ENCODE peak calls at places on chromosomes 4 and X, in seven cellular contexts. D is CD8-positive, alpha-beta T cell; X is GM23338; V is HFF-Myc; L is epithelial cell of proximal tubule; A is vagina; B is BJ. Y is an unnamed sample.

GRCh38 chrX:17499512-17499911 is 124.5 kb downstream of the NHS start:
- DNase-seq in D (no peak), A (no peak), X (peak; percentile 20), B (no peak), V (no peak), L (no peak), Y (no peak)

GRCh38 chr4:89021062-89021461 is 35.9 kb downstream of the FAM13A start:
- DNase-seq in V (no peak), D (no peak), X (no peak), A (no peak), L (no peak), B (no peak), Y (no peak)

GRCh38 chr4:144658015-144658567 is 12.1 kb downstream of the HHIP start:
- DNase-seq in D (no peak), A (no peak), X (no peak), L (no peak), V (no peak), B (no peak), Y (no peak)

GRCh38 chr4:154073107-154073817 is 284.4 kb upstream of the SFRP2 start:
- DNase-seq in L (peak; percentile 85), X (no peak), A (no peak), D (no peak), V (no peak), B (peak; percentile 44), Y (no peak)

GRCh38 chr4:17613761-17614415 is 553 bp upstream of the MED28 start:
- DNase-seq in D (peak; percentile 56), V (peak; percentile 31), B (peak; percentile 44), X (peak; percentile 33), A (no peak), L (peak; percentile 1), Y (peak; percentile 32)

GRCh38 chrX:41003501-41004286 is 81.6 kb upstream of the USP9X start:
- DNase-seq in D (no peak), L (no peak), X (no peak), A (no peak), V (no peak), B (no peak), Y (no peak)

GRCh38 chr4:89511776-89512175 is 204.2 kb upstream of the GPRIN3 start:
- DNase-seq in D (no peak), V (no peak), A (no peak), X (peak; percentile 5), B (no peak), L (no peak), Y (no peak)

GRCh38 chr4:161704040-161704439 is 459.8 kb downstream of the FSTL5 start:
- DNase-seq in B (no peak), V (no peak), A (no peak), X (no peak), L (no peak), D (no peak), Y (no peak)

GRCh38 chrX:41441934-41442823 is 5.0 kb upstream of the NYX start:
- DNase-seq in V (no peak), L (peak; percentile 37), B (peak; percentile 31), D (peak; percentile 91), A (no peak), X (peak; percentile 62), Y (peak; percentile 93)

GRCh38 chr4:53929955-53930798 is 134.2 kb downstream of the CHIC2 start:
- DNase-seq in D (peak; percentile 63), B (peak; percentile 52), L (peak; percentile 55), X (peak; percentile 92), A (no peak), V (peak; percentile 95), Y (peak; percentile 3)

GRCh38 chr4:53931423-53932060 is 132.9 kb downstream of the CHIC2 start:
- DNase-seq in D (no peak), L (no peak), A (no peak), X (no peak), V (no peak), B (no peak), Y (no peak)

GRCh38 chr4:53929311-53929710 is 135.1 kb downstream of the CHIC2 start:
- DNase-seq in A (no peak), D (no peak), B (no peak), V (no peak), L (no peak), X (no peak), Y (no peak)

GRCh38 chr4:53935780-53936179 is 128.6 kb downstream of the CHIC2 start:
- DNase-seq in X (no peak), D (no peak), V (no peak), L (no peak), A (no peak), B (peak; percentile 46), Y (no peak)

DNA sequence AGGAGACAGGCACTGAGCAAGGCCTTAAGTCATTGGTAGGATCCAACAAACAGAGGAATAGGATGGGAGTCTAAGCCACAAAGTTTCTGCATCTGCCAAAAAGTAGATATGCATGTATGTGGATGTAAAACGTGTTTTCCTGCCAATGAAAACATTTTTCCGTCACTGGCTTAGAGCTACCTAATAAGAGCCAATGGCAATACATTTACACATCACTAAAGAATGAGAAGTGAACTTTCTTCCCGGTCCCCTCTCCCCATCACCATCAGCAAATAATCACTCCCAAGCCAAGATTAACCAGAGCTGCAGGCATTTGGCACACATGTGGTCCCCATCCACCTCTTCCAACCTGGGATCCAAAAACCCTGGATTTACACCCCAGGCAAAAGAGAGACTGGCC is 131.6 kb downstream of the CHIC2 start:
- DNase-seq in B (peak; percentile 69), X (no peak), D (no peak), V (peak; percentile 74), L (no peak), A (no peak), Y (no peak)
- H3K4me3 ChIP-seq in B (no peak overlapping the region), X (no peak overlapping the region), D (no peak overlapping the region), V (no peak overlapping the region), L (no peak overlapping the region), A (no peak overlapping the region), Y (no peak overlapping the region)

DNA sequence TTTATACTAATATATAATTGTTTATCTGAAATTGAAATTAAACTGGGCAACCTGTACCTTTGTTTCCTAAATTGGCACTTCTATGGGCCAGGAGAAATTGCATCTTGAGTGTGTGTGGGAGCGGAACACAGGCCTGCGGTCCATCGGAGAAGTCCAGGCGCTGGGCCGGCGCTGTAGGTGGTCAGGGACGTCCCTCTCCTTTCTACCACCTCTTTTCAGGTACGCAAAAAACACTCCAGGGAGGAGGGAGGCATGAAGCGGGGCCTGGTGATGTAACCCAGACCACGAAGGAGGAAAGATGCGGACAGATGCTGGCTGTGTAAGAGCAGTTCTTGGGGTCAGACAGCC is 691 bp downstream of the MGAT4D start:
- DNase-seq in B (no peak), X (no peak), L (no peak), A (no peak), D (no peak), V (no peak), Y (no peak)
- H3K4me3 ChIP-seq in B (no peak overlapping the region), X (peak overlapping the region; percentile 65), L (peak overlapping the region; percentile 9), A (peak overlapping the region; percentile 29), D (no peak overlapping the region), V (no peak overlapping the region), Y (no peak overlapping the region)

GRCh38 chr4:95552942-95553550 is 4.3 kb upstream of the UNC5C start:
- DNase-seq in D (no peak), L (no peak), A (no peak), V (no peak), B (no peak), X (no peak), Y (no peak)
- H3K4me3 ChIP-seq in D (no peak overlapping the region), L (no peak overlapping the region), A (no peak overlapping the region), V (no peak overlapping the region), B (no peak overlapping the region), X (no peak overlapping the region), Y (no peak overlapping the region)

DNA sequence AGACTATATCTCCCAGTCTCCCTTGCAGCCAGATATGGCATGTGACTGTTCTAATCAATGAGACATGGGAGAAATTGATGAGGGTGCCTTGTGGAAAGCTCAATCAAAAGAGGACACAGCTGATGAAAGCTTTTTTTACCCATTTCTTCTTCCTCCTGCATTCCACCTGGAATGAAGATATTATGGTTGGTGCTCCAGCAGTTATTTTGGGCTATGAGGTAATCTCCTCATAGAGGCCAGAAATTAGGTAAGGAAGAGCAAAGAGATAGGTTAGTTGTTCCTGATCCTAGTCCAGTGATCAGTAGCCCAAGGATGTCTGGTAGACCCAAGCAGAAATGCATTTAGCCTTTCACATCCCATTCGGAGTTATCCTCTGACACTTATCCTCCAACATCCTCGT is 16.8 kb upstream of the KIAA0232 start:
- DNase-seq in L (no peak), X (no peak), A (no peak), V (no peak), B (no peak), D (no peak), Y (no peak)
- H3K4me3 ChIP-seq in L (no peak overlapping the region), X (no peak overlapping the region), A (no peak overlapping the region), V (no peak overlapping the region), B (no peak overlapping the region), D (no peak overlapping the region), Y (no peak overlapping the region)